ENCODE peak calls at places on chromosomes 5 and 9, in five cellular contexts. B, P, O, G and E are unnamed samples.

GRCh38 chr9:92094655-92095054 is 20.6 kb downstream of the SPTLC1 start:
- DNase-seq in B (no peak), P (no peak), O (no peak), G (no peak), E (no peak)

GRCh38 chr9:112271466-112272098 is 61.8 kb downstream of the PTBP3 start:
- DNase-seq in B (peak), P (no peak), O (no peak), G (no peak), E (no peak)

GRCh38 chr5:127838661-127839060 is 135.5 kb downstream of the CCDC192 start:
- DNase-seq in B (no peak), P (no peak), O (no peak), G (no peak), E (no peak)

GRCh38 chr5:62689599-62690368 is 111.2 kb downstream of the LRRC70 start:
- DNase-seq in B (no peak), P (no peak), O (no peak), G (no peak), E (no peak)

GRCh38 chr9:116812231-116813028 is 125.3 kb downstream of the TRIM32 start:
- DNase-seq in B (no peak), P (no peak), O (no peak), G (no peak), E (no peak)

GRCh38 chr5:138789771-138790242 is 36.6 kb downstream of the CTNNA1 start:
- DNase-seq in B (peak), P (no peak), O (no peak), G (no peak), E (no peak)

GRCh38 chr9:74284596-74284995 is 212.5 kb upstream of the RORB start:
- DNase-seq in B (no peak), P (no peak), O (no peak), G (no peak), E (no peak)

GRCh38 chr9:13520069-13520468 is 240.6 kb upstream of the MPDZ start:
- DNase-seq in B (no peak), P (no peak), O (no peak), G (no peak), E (no peak)

GRCh38 chr9:114902773-114903589 is 27.4 kb downstream of the TNFSF8 start:
- DNase-seq in B (no peak), P (no peak), O (no peak), G (no peak), E (peak)

GRCh38 chr5:53019320-53019719 is 30.2 kb downstream of the ITGA2 start:
- DNase-seq in B (peak), P (no peak), O (no peak), G (no peak), E (no peak)

GRCh38 chr9:128390813-128391711 is 19.9 kb downstream of the URM1 start:
- DNase-seq in B (no peak), P (no peak), O (no peak), G (no peak), E (no peak)

GRCh38 chr5:127176769-127177168 is 103.5 kb upstream of the C5orf63 start:
- DNase-seq in B (no peak), P (no peak), O (no peak), G (no peak), E (no peak)

GRCh38 chr9:89961616-89962341 is 357.0 kb downstream of the GADD45G start:
- DNase-seq in B (no peak), P (no peak), O (no peak), G (no peak), E (no peak)

GRCh38 chr5:125696762-125697161 is 726.4 kb upstream of the GRAMD2B start:
- DNase-seq in B (no peak), P (peak), O (no peak), G (no peak), E (no peak)

GRCh38 chr9:113219186-113219936 is 1.7 kb downstream of the FKBP15 start:
- DNase-seq in B (no peak), P (no peak), O (no peak), G (no peak), E (no peak)

GRCh38 chr5:126138475-126139005 is 284.7 kb upstream of the GRAMD2B start:
- DNase-seq in B (no peak), P (no peak), O (no peak), G (no peak), E (no peak)

GRCh38 chr5:28516657-28517175 is 1478.3 kb upstream of the CDH9 start:
- DNase-seq in B (no peak), P (no peak), O (no peak), G (no peak), E (no peak)

GRCh38 chr9:21434202-21435014 is 5.8 kb upstream of the IFNA1 start:
- DNase-seq in B (peak), P (no peak), O (no peak), G (no peak), E (no peak)

GRCh38 chr5:180129291-180130190 is 58.0 kb upstream of the RNF130 start:
- DNase-seq in B (no peak), P (no peak), O (no peak), G (no peak), E (peak)

GRCh38 chr5:180126716-180127681 is 55.4 kb upstream of the RNF130 start:
- DNase-seq in B (peak), P (no peak), O (no peak), G (no peak), E (peak)

GRCh38 chr5:180128671-180129261 is 57.2 kb upstream of the RNF130 start:
- DNase-seq in B (no peak), P (no peak), O (no peak), G (no peak), E (peak)

GRCh38 chr5:180130291-180130869 is 58.8 kb upstream of the RNF130 start:
- DNase-seq in B (no peak), P (no peak), O (no peak), G (no peak), E (peak)

DNA sequence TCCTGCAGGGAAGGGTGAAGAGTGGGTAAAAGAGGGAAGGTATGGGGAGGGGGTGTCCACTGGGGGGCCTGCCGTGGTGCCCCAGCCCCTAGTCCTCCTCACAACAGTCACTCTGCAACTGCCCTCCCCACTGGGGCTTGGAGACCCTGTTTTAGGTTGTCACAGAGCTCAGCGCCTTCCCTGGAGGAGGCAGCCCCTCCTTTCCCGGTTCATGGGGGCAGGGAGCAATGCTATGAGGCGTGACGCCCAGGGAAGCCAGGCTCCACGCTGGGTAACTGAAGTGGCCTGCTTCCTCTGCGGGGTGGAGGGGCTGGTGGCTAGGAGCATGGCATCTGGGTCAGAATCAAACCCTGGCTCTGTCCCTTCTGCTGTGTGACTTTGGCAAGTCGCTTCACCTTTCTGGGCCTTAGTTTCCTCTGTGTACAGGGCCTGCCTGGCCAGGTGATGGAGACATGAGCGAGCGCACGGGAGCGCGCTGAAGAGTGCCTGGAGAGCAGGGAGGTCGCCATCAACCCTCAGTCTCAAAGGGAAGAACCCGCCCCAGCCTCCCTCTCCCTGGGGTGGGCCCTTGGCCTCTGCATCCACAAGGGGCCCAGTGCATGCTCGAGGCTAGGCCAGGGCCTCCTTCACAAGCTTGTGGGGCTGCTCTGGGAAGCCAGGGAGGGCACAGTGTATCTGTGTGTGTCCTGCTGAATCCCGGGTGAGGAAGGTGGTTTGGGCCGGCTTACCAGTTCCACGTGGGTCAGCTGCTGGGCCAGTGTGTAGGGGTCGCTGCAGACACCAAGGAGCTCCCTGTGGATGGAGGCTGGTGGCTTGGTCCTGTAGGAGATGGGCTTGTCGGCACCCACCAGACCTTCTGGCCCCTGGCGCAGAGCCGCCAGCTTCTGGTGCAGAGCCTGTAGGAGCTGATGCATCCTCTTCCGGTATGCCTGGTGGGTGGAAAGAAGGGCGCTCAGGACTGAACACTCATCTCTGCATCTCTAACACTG is 56.4 kb upstream of the RNF130 start:
- DNase-seq in B (no peak), P (no peak), O (no peak), G (no peak), E (no peak)
- TF ChIP-seq EP300 in B (no peak), P (no peak), O (no peak), G (no peak), E (no peak)

GRCh38 chr5:14894748-14895147 is 23.2 kb upstream of the ANKH start:
- DNase-seq in B (no peak), P (no peak), O (no peak), G (no peak), E (no peak)
- TF ChIP-seq EP300 in B (no peak), P (no peak), O (no peak), G (no peak), E (no peak)

DNA sequence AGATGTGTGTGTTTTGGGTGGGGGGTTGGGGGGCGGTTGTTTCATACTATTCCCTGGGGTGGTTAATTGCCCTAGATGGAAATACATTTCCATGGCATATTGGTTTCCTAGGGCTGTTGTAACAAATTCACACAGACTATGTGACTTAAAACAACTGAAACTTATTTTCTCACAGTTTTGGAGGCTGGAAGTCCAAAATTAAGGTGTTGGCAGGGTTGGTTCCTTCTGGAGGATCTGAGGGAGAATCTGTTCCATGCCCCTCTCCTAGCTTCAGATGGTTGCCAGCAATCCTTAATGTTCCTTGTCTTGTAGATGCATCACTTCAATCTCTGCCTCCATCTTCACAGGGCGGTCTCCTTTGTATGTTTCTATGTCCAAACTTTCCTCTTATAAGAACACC is 353.7 kb upstream of the ACTBL2 start:
- DNase-seq in B (no peak), P (no peak), O (no peak), G (no peak), E (no peak)
- TF ChIP-seq EP300 in B (no peak), P (no peak), O (no peak), G (no peak), E (no peak)

DNA sequence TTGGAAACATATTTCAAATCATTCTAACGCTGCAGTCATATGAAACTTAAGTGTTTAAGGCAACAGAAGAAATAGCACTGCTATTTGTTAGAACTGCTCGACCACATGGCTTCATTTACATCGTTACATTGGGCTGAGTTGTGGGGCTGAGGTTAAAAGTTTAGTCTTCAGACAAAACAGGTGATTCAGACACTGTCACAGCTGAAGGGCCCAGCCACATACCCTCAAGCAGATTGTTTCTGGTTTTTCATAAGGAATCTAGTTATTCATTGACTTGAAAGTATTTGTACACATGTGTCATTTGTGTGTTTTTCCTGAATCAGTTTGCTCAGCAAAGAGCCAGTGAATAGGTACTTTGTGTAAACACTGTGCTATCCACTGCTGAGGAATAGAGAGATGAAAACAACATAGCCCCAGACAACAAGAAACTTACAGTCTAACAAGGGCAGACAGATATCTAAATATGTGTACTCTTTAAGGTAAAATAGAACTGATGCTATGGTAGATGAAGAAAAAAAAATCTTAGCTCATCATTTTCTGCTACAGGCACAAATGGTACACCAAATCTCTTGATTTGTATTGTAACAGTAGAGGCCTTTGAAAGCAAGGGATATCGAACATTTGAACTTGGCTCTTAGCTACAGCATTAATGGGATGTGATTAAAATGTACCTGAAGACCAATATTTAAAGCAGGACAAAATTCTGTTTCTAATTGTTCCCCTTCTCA is 357.6 kb upstream of the RPS23 start:
- DNase-seq in B (peak), P (no peak), O (no peak), G (no peak), E (no peak)
- TF ChIP-seq EP300 in B (peak), P (no peak), O (no peak), G (no peak), E (no peak)

GRCh38 chr5:177112589-177113220 is 20.9 kb upstream of the NSD1 start:
- DNase-seq in B (no peak), P (no peak), O (no peak), G (no peak), E (no peak)

GRCh38 chr5:177111720-177112394 is 21.7 kb upstream of the NSD1 start:
- DNase-seq in B (peak), P (peak), O (no peak), G (no peak), E (no peak)

GRCh38 chr5:177116631-177117373 is 16.8 kb upstream of the NSD1 start:
- DNase-seq in B (no peak), P (peak), O (peak), G (no peak), E (peak)

GRCh38 chr5:177117441-177118045 is 16.0 kb upstream of the NSD1 start:
- DNase-seq in B (no peak), P (no peak), O (no peak), G (no peak), E (no peak)

DNA sequence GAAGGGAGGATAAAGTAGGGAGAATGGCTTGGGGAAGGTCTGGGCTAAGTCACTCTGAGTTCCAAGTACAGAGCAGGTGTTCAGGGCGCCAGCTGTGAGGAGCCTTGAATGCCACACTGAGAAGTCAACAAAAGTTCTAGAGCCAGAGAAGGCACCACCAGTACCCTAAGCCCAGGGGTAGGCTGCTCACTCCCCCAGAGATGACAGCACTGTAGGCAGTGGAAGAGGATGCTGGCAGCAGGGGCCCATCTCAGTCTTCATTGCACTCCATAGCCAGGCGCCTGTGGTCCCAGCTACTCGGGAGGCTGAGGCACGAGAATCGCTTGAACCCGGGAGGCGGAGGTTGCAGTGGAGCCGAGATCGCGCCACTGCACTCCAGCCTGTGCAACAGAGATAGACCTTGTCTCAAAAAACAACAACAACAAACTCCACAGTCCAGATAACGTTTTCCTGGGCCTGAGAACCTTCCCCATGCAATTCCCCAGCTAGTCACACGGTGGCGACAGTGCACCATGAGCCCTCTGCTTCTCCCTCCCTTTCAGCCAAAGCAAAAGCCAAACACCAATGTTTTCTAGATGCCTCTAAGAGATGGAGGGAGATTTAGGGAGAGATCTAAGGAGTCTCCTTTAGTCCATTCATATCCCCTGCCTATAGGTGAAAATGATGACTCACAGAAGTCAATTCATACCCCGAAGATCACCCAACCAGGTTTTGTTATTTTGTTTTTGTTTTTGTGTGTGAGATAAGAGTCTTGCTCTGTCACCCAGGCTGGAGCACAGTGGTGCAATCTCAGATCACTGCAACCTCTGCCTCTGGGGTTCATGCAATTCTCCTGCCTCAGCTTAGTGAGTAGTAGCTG is 19.8 kb upstream of the NSD1 start:
- DNase-seq in B (peak), P (peak), O (peak), G (peak), E (peak)
- TF ChIP-seq EP300 in B (no peak), P (no peak), O (no peak), G (no peak), E (no peak)

GRCh38 chr5:59001716-59002115 is 418.8 kb downstream of the RAB3C start:
- DNase-seq in B (no peak), P (no peak), O (no peak), G (no peak), E (no peak)
- TF ChIP-seq EP300 in B (no peak), P (no peak), O (no peak), G (no peak), E (no peak)

DNA sequence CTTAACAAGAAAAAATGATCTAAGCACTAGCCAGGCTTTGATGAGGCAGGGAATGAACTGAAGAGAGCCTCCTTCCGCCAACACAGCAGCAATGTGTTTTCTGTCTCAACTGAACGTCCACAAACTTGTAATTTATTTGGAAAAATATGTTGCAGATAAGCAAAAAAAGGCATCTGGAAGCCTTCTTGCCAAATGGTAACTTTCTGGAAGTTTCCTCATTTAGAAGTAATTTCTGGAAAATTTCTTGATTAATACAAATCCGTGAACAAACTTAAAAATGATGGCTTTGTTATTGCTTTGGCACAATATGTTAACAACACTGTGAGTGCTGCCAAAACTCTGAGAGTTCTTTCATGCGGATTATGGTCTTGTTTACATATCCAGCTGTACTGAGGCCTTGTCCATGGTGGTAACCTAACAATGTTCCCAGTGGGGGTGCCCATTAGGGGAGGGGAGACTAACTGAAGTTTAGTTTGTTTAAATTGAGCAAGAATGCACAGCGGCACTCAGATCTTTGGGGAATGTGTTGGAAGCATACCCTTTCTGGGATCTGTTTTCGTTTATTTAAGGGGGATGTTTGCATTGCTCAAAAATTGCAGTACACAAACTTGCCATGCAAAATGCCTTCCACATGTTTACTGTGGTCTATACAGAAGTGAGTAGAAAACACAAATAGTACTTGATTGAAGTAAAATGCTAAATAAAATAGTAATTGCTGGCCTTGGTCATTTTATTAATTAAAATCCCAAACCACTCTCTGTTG is 334.7 kb downstream of the NR2F1-AS1 start:
- DNase-seq in B (no peak), P (no peak), O (peak), G (no peak), E (no peak)
- TF ChIP-seq EP300 in B (no peak), P (no peak), O (no peak), G (no peak), E (no peak)

GRCh38 chr5:75567710-75568109 is 43.5 kb upstream of the ANKDD1B start:
- DNase-seq in B (peak), P (no peak), O (no peak), G (peak), E (no peak)

GRCh38 chr5:75568202-75568601 is 43.1 kb upstream of the ANKDD1B start:
- DNase-seq in B (no peak), P (no peak), O (no peak), G (no peak), E (no peak)

GRCh38 chr5:75571547-75571946 is 39.7 kb upstream of the ANKDD1B start:
- DNase-seq in B (no peak), P (no peak), O (no peak), G (no peak), E (no peak)

DNA sequence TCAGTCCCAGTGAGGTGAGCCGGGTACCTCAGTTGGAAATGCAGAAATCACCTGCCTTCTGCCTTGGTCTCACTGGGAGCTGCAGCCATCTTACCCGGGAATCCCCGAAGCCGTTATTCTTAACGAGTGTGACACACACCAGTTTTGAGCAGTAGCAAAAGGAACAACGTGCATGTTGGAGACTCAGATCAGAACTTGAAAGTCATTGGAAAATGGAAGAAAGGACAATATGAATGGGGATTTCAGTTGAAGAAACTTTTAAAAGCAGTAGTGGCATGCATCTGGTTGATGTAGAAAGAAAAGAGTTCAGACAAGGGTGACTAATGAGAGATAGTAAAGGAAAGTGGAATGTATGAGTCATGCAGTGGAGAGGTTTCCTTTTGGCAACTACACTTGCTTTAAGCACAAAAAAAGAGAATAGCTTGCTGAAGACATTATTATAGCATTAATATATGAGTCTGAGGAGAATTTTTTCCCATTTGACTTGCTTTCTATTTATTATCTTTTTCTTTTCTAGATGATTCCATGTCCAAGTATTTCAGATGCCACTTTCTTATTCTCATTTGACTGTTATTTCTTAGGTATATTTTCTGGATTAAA is 44.4 kb upstream of the ANKDD1B start:
- DNase-seq in B (peak), P (no peak), O (no peak), G (peak), E (no peak)
- TF ChIP-seq EP300 in B (no peak), P (no peak), O (no peak), G (peak), E (no peak)